ENCODE peak calls at places on chromosomes 5 and 9, in eight cellular contexts. U is right cardiac atrium, G is HAP-1, V is mammary epithelial cell, P is sigmoid colon, F is psoas muscle, R is fibroblast of lung, O is mesenchymal stem cell. T is an unnamed sample. For H3K4me1 and H3K27me3, the result is how much of the 10 kb centered on the place peaks cover.

GRCh38 chr5:7991125-7991821 is 122.3 kb downstream of the MTRR start:
- DNase-seq in U (no peak), G (no peak), V (no peak), P (no peak), F (no peak), R (no peak), O (no peak), T (no peak)

GRCh38 chr9:137534256-137535119 is 15.7 kb downstream of the PNPLA7 start:
- DNase-seq in U (no peak), G (peak), V (peak), P (no peak), F (no peak), R (peak), O (peak), T (no peak)

GRCh38 chr5:68264024-68264956 is 48.7 kb downstream of the PIK3R1 start:
- DNase-seq in U (peak), G (no peak), V (no peak), P (no peak), F (no peak), R (peak), O (no peak), T (peak)

GRCh38 chr5:96324708-96325107 is 108.3 kb downstream of the PCSK1 start:
- DNase-seq in U (no peak), G (no peak), V (peak), P (no peak), F (no peak), R (peak), O (peak), T (no peak)

GRCh38 chr9:36078047-36078446 is 41.3 kb downstream of the RECK start:
- DNase-seq in U (no peak), G (no peak), V (no peak), P (no peak), F (no peak), R (no peak), O (no peak), T (no peak)

GRCh38 chr9:106893088-106893487 is 30.1 kb downstream of the ZNF462 start:
- DNase-seq in U (no peak), G (no peak), V (peak), P (no peak), F (no peak), R (peak), O (peak), T (no peak)

GRCh38 chr5:82178378-82178777 is 99.8 kb downstream of the RPS23 start:
- DNase-seq in U (no peak), G (no peak), V (no peak), P (no peak), F (no peak), R (no peak), O (no peak), T (no peak)

GRCh38 chr5:69414885-69415583 is at the start of gene MARVELD2:
- DNase-seq in U (peak), G (no peak), V (peak), P (no peak), F (peak), R (peak), O (peak), T (peak)

GRCh38 chr5:153985498-153985897 is 53.2 kb downstream of the FAM114A2 start:
- DNase-seq in U (no peak), G (no peak), V (no peak), P (no peak), F (no peak), R (no peak), O (no peak), T (no peak)

GRCh38 chr9:117649126-117649525 is 55.1 kb upstream of the TLR4 start:
- DNase-seq in U (no peak), G (no peak), V (no peak), P (no peak), F (no peak), R (no peak), O (no peak), T (no peak)

GRCh38 chr9:75648021-75648420 is 242.5 kb upstream of the PCSK5 start:
- DNase-seq in U (no peak), G (no peak), V (no peak), P (no peak), F (peak), R (no peak), O (no peak), T (no peak)

GRCh38 chr9:114097613-114098020 is 1.5 kb downstream of the KIF12 start:
- DNase-seq in U (no peak), G (no peak), V (peak), P (no peak), F (no peak), R (no peak), O (no peak), T (no peak)

GRCh38 chr9:135416771-135417290 is 62.8 kb upstream of the PPP1R26 start:
- DNase-seq in U (no peak), G (no peak), V (no peak), P (no peak), F (no peak), R (no peak), O (no peak), T (no peak)

GRCh38 chr5:180082633-180083420 is 11.3 kb upstream of the RNF130 start:
- DNase-seq in U (no peak), G (peak), V (no peak), P (no peak), F (no peak), R (no peak), O (no peak), T (no peak)

GRCh38 chr5:72067682-72068470 is 39.4 kb upstream of the MAP1B start:
- DNase-seq in U (no peak), G (no peak), V (peak), P (no peak), F (no peak), R (peak), O (peak), T (no peak)

GRCh38 chr5:50655810-50656205 is 10.6 kb upstream of the PARP8 start:
- DNase-seq in U (no peak), G (no peak), V (peak), P (no peak), F (no peak), R (no peak), O (no peak), T (no peak)

GRCh38 chr9:136485049-136485647 is 2.3 kb upstream of the SEC16A start:
- DNase-seq in U (peak), G (peak), V (peak), P (peak), F (peak), R (peak), O (peak), T (peak)

GRCh38 chr5:87410941-87411340 is 1.8 kb downstream of the CCNH start:
- DNase-seq in U (no peak), G (no peak), V (peak), P (no peak), F (no peak), R (peak), O (peak), T (no peak)

GRCh38 chr5:76402251-76402879 is 720 bp upstream of the IQGAP2 start:
- DNase-seq in U (peak), G (peak), V (no peak), P (no peak), F (peak), R (no peak), O (no peak), T (peak)
- H3K4me1 ChIP-seq in U (under half), G (under half), V (under half), P (under half), F (under half), R (under half), O (under half), T (under half)

GRCh38 chr5:149963722-149964121 is 3.2 kb downstream of the SLC26A2 start:
- DNase-seq in U (no peak), G (no peak), V (no peak), P (no peak), F (no peak), R (no peak), O (no peak), T (no peak)

GRCh38 chr5:149961186-149961685 is 678 bp downstream of the SLC26A2 start:
- DNase-seq in U (no peak), G (no peak), V (peak), P (no peak), F (no peak), R (no peak), O (no peak), T (no peak)

GRCh38 chr5:149962601-149963300 is 2.2 kb downstream of the SLC26A2 start:
- DNase-seq in U (no peak), G (no peak), V (no peak), P (no peak), F (no peak), R (no peak), O (no peak), T (no peak)

GRCh38 chr5:149960272-149961185 is at the start of gene SLC26A2:
- DNase-seq in U (peak), G (peak), V (peak), P (peak), F (peak), R (peak), O (peak), T (peak)

DNA sequence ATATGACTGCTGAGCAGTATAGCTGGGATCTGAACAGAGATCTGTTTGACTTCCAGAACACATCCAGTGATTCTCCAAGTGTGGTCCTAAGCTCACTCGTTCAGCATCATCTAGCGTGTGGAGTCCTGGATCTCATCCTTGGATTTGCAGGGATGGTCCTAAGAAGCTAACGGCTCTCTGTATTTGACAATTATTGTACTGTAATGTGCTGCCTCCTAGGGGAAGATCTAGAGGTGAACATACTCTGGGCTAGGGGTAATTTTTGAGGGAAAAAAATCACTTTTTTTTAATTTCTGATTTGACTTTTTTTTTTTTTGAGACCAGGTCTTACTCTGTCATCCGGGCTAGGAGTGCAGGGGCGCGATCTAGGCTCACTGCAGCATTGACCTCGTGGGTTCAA is 1.5 kb downstream of the SLC26A2 start:
- DNase-seq in U (no peak), G (peak), V (peak), P (no peak), F (no peak), R (peak), O (peak), T (no peak)
- H3K4me3 ChIP-seq in U (no peak), G (no peak), V (peak), P (no peak), F (no peak), R (no peak), O (no peak), T (no peak)

GRCh38 chr9:132141364-132141947 is 20.4 kb upstream of the NTNG2 start:
- DNase-seq in U (no peak), G (no peak), V (peak), P (no peak), F (no peak), R (peak), O (peak), T (no peak)
- H3K27me3 ChIP-seq in U (under half), G (under half), V (under half), P (under half), F (under half), R (under half), O (half or more), T (half or more)

GRCh38 chr5:134100283-134101011 is 14.0 kb upstream of the TCF7 start:
- DNase-seq in U (peak), G (no peak), V (peak), P (no peak), F (peak), R (no peak), O (peak), T (no peak)

GRCh38 chr5:134099939-134100282 is 14.6 kb upstream of the TCF7 start:
- DNase-seq in U (no peak), G (no peak), V (no peak), P (no peak), F (no peak), R (no peak), O (no peak), T (no peak)

GRCh38 chr5:134103998-134104612 is 10.4 kb upstream of the TCF7 start:
- DNase-seq in U (no peak), G (no peak), V (no peak), P (no peak), F (peak), R (no peak), O (no peak), T (no peak)

GRCh38 chr5:134103397-134103796 is 11.1 kb upstream of the TCF7 start:
- DNase-seq in U (no peak), G (no peak), V (no peak), P (no peak), F (peak), R (no peak), O (no peak), T (no peak)

GRCh38 chr5:134101686-134102439 is 12.6 kb upstream of the TCF7 start:
- DNase-seq in U (peak), G (peak), V (no peak), P (peak), F (peak), R (peak), O (peak), T (peak)
- H3K4me1 ChIP-seq in U (under half), G (under half), V (under half), P (under half), F (under half), R (under half), O (under half), T (under half)

DNA sequence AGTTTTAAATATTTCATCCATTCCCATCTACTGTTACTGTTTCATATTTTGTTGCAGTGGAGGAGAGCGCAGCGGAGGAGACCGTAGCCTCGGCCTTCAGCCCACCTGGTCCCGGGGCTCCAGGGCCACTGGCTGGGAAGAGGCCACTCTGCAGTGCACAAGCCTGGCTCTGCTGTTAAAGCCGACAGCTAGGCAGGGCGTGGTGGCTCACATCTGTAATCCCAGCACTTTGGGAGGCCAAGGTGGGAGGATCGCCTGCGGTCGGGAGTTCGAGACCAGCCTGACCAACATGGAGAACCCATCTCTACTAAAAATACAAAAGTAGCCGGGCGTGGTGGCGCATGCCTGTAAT is 19.5 kb downstream of the LPCAT1 start:
- DNase-seq in U (no peak), G (no peak), V (no peak), P (no peak), F (no peak), R (no peak), O (no peak), T (no peak)
- H3K4me3 ChIP-seq in U (no peak), G (no peak), V (no peak), P (no peak), F (no peak), R (no peak), O (no peak), T (no peak)

DNA sequence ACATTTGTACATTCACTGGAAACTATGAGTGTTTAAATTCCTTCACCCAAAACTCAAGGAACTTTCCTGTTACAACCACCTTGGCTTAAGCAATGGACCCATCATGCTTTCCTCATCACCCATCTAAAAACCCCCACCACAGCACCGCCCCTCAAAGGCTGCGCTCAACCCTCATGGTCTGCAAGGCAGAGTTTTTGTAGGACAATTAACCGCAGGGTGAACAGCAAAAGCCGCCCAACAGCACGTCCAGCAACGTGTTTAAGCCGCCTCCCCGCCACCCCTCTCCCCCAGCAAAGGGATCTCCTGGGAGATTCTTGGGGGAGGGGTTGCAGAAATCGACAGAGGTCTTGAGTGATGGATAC is 2.0 kb downstream of the ROR2 start:
- DNase-seq in U (no peak), G (peak), V (no peak), P (peak), F (no peak), R (peak), O (peak), T (no peak)
- H3K27me3 ChIP-seq in U (under half), G (under half), V (under half), P (under half), F (under half), R (under half), O (under half), T (half or more)

GRCh38 chr9:95854386-95855015 is 21.0 kb upstream of the ERCC6L2 start:
- DNase-seq in U (no peak), G (peak), V (peak), P (no peak), F (no peak), R (peak), O (peak), T (no peak)

GRCh38 chr9:95848764-95849163 is 26.7 kb upstream of the ERCC6L2 start:
- DNase-seq in U (no peak), G (no peak), V (no peak), P (no peak), F (no peak), R (no peak), O (no peak), T (no peak)

GRCh38 chr9:95857122-95857521 is 18.4 kb upstream of the ERCC6L2 start:
- DNase-seq in U (no peak), G (no peak), V (peak), P (no peak), F (no peak), R (peak), O (peak), T (no peak)

GRCh38 chr9:95857896-95858295 is 17.6 kb upstream of the ERCC6L2 start:
- DNase-seq in U (no peak), G (no peak), V (no peak), P (no peak), F (no peak), R (no peak), O (no peak), T (no peak)

GRCh38 chr9:95852059-95853032 is 23.1 kb upstream of the ERCC6L2 start:
- DNase-seq in U (no peak), G (no peak), V (peak), P (no peak), F (no peak), R (peak), O (peak), T (no peak)
- H3K4me1 ChIP-seq in U (under half), G (under half), V (under half), P (under half), F (under half), R (under half), O (under half), T (under half)

T was measured in left ventricle myocardium inferior.